ENCODE peak calls at places on chromosomes 1 and 21, in seven cellular contexts. One of them, this sample, is unnamed.

GRCh38 chr1:209805341-209805781 is 581 bp downstream of the IRF6 start:
- DNase-seq in neuronal stem cell: no peak
- DNase-seq in Panc1: no peak
- DNase-seq in mammary epithelial cell: peak; percentile 39
- DNase-seq in HepG2: no peak
- DNase-seq in GM23248: no peak
- DNase-seq in SJSA1: no peak
- DNase-seq in this sample: peak; percentile 54

GRCh38 chr1:59163268-59164092 is 133.4 kb upstream of the FGGY start:
- DNase-seq in neuronal stem cell: no peak
- DNase-seq in Panc1: no peak
- DNase-seq in mammary epithelial cell: no peak
- DNase-seq in HepG2: no peak
- DNase-seq in GM23248: peak; percentile 93
- DNase-seq in SJSA1: no peak
- DNase-seq in this sample: no peak

GRCh38 chr1:78095618-78096416 is 50.1 kb downstream of the GIPC2 start:
- DNase-seq in neuronal stem cell: no peak
- DNase-seq in Panc1: no peak
- DNase-seq in mammary epithelial cell: peak; percentile 79
- DNase-seq in HepG2: no peak
- DNase-seq in GM23248: peak; percentile 91
- DNase-seq in SJSA1: peak; percentile 51
- DNase-seq in this sample: no peak

GRCh38 chr1:15952317-15953258 is 23.3 kb downstream of the ZBTB17 start:
- DNase-seq in neuronal stem cell: no peak
- DNase-seq in Panc1: peak; percentile 52
- DNase-seq in mammary epithelial cell: peak; percentile 99
- DNase-seq in HepG2: no peak
- DNase-seq in GM23248: peak; percentile 98
- DNase-seq in SJSA1: peak; percentile 93
- DNase-seq in this sample: no peak

GRCh38 chr1:226827458-226827857 is 43.0 kb upstream of the PSEN2 start:
- DNase-seq in neuronal stem cell: no peak
- DNase-seq in Panc1: no peak
- DNase-seq in mammary epithelial cell: no peak
- DNase-seq in HepG2: no peak
- DNase-seq in GM23248: peak; percentile 68
- DNase-seq in SJSA1: no peak
- DNase-seq in this sample: no peak

GRCh38 chr1:93537924-93538323 is 90.0 kb downstream of the FNBP1L start:
- DNase-seq in neuronal stem cell: no peak
- DNase-seq in Panc1: no peak
- DNase-seq in mammary epithelial cell: no peak
- DNase-seq in HepG2: no peak
- DNase-seq in GM23248: peak; percentile 77
- DNase-seq in SJSA1: no peak
- DNase-seq in this sample: no peak

GRCh38 chr21:46544003-46544402 is 60.9 kb downstream of the S100B start:
- DNase-seq in neuronal stem cell: no peak
- DNase-seq in Panc1: no peak
- DNase-seq in mammary epithelial cell: no peak
- DNase-seq in HepG2: no peak
- DNase-seq in GM23248: no peak
- DNase-seq in SJSA1: no peak
- DNase-seq in this sample: no peak

GRCh38 chr1:226967665-226968064 is 27.6 kb downstream of the COQ8A start:
- DNase-seq in neuronal stem cell: no peak
- DNase-seq in Panc1: no peak
- DNase-seq in mammary epithelial cell: peak; percentile 45
- DNase-seq in HepG2: no peak
- DNase-seq in GM23248: peak; percentile 41
- DNase-seq in SJSA1: no peak
- DNase-seq in this sample: no peak

GRCh38 chr1:232667094-232667780 is 37.3 kb upstream of the SIPA1L2 start:
- DNase-seq in neuronal stem cell: no peak
- DNase-seq in Panc1: no peak
- DNase-seq in mammary epithelial cell: no peak
- DNase-seq in HepG2: no peak
- DNase-seq in GM23248: no peak
- DNase-seq in SJSA1: no peak
- DNase-seq in this sample: peak; percentile 42

GRCh38 chr1:22665752-22666151 is 12.7 kb downstream of the C1QB start:
- DNase-seq in neuronal stem cell: peak; percentile 47
- DNase-seq in Panc1: no peak
- DNase-seq in mammary epithelial cell: peak; percentile 5
- DNase-seq in HepG2: no peak
- DNase-seq in GM23248: peak; percentile 49
- DNase-seq in SJSA1: no peak
- DNase-seq in this sample: peak; percentile 44

GRCh38 chr1:116359060-116359830 is 13.8 kb upstream of the ATP1A1 start:
- DNase-seq in neuronal stem cell: no peak
- DNase-seq in Panc1: no peak
- DNase-seq in mammary epithelial cell: peak; percentile 27
- DNase-seq in HepG2: no peak
- DNase-seq in GM23248: peak; percentile 27
- DNase-seq in SJSA1: no peak
- DNase-seq in this sample: no peak

GRCh38 chr1:89938171-89939055 is 56.5 kb upstream of the ZNF326 start:
- DNase-seq in neuronal stem cell: no peak
- DNase-seq in Panc1: no peak
- DNase-seq in mammary epithelial cell: no peak
- DNase-seq in HepG2: peak; percentile 82
- DNase-seq in GM23248: peak; percentile 61
- DNase-seq in SJSA1: no peak
- DNase-seq in this sample: no peak

GRCh38 chr21:44374601-44375280 is 21.3 kb downstream of the TRPM2 start:
- DNase-seq in neuronal stem cell: no peak
- DNase-seq in Panc1: no peak
- DNase-seq in mammary epithelial cell: no peak
- DNase-seq in HepG2: no peak
- DNase-seq in GM23248: no peak
- DNase-seq in SJSA1: no peak
- DNase-seq in this sample: no peak

GRCh38 chr21:44370771-44371410 is 17.5 kb downstream of the TRPM2 start:
- DNase-seq in neuronal stem cell: no peak
- DNase-seq in Panc1: no peak
- DNase-seq in mammary epithelial cell: no peak
- DNase-seq in HepG2: no peak
- DNase-seq in GM23248: no peak
- DNase-seq in SJSA1: no peak
- DNase-seq in this sample: no peak

GRCh38 chr21:44371596-44371995 is 18.2 kb downstream of the TRPM2 start:
- DNase-seq in neuronal stem cell: no peak
- DNase-seq in Panc1: no peak
- DNase-seq in mammary epithelial cell: no peak
- DNase-seq in HepG2: no peak
- DNase-seq in GM23248: no peak
- DNase-seq in SJSA1: no peak
- DNase-seq in this sample: no peak

GRCh38 chr21:44370027-44370735 is 16.8 kb downstream of the TRPM2 start:
- DNase-seq in neuronal stem cell: peak; percentile 37
- DNase-seq in Panc1: no peak
- DNase-seq in mammary epithelial cell: peak; percentile 78
- DNase-seq in HepG2: peak; percentile 54
- DNase-seq in GM23248: peak; percentile 61
- DNase-seq in SJSA1: peak; percentile 60
- DNase-seq in this sample: no peak

DNA sequence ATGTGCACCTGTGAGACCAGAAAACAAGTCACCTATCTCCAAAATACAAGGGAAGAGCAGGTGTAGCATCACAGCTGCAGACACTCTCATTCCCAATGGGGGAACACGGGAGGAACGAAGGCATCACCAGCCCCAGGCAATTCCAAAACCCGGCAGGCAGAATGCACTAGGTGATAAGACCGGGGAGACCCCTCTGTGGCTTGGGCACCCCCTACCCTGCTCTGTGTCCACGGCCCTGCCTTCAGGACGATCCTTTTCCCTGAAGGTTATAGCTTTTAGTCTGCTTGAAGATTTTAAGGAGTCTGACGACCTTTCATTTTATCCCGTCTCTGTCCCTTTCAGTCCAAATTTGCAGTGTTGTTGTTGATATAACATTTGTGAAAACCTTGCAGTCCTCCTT is 19.2 kb downstream of the TRPM2 start:
- DNase-seq in neuronal stem cell: no peak
- DNase-seq in Panc1: no peak
- DNase-seq in mammary epithelial cell: no peak
- DNase-seq in HepG2: no peak
- DNase-seq in GM23248: no peak
- DNase-seq in SJSA1: no peak
- DNase-seq in this sample: no peak
- H3K27ac ChIP-seq in neuronal stem cell: no peak overlapping the region
- H3K27ac ChIP-seq in Panc1: no peak overlapping the region
- H3K27ac ChIP-seq in mammary epithelial cell: no peak overlapping the region
- H3K27ac ChIP-seq in HepG2: no peak overlapping the region
- H3K27ac ChIP-seq in GM23248: no peak overlapping the region
- H3K27ac ChIP-seq in SJSA1: no peak overlapping the region
- H3K27ac ChIP-seq in this sample: no peak overlapping the region

DNA sequence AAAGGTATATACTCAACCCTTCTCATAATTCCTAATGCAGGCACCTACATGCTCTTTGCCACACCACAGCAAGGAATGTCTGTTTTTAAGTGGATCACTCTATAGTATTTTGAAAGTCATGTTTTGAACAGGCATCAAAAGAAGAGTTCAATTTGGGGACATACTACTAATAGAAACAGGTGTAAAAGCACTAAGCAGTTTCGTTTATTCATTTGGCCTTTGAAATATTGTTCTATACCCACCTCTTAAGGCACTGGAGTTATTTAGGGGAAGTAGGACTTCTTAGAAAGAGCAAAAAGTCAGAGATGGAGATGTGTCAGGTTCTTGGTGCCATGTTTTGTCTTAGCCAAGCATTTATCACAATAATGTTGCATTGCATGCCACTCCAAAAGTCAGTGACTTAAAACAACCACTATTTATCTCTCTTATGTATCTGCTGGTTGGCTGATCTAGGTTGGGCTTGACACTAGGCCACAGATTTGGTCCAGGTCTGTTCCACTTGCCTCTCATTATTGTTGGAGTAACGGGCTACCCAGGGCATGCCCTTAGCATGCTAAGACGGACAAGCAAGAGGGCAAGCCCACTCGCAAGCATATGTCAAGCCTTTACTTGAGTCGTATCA is 107.5 kb downstream of the RGL1 start:
- DNase-seq in neuronal stem cell: no peak
- DNase-seq in Panc1: no peak
- DNase-seq in mammary epithelial cell: no peak
- DNase-seq in HepG2: no peak
- DNase-seq in GM23248: no peak
- DNase-seq in SJSA1: no peak
- DNase-seq in this sample: no peak
- H3K36me3 ChIP-seq in neuronal stem cell: peaks cover 29% of the 10 kb centered on the region
- H3K36me3 ChIP-seq in Panc1: no peaks in the 10 kb centered on the region
- H3K36me3 ChIP-seq in mammary epithelial cell: no peaks in the 10 kb centered on the region
- H3K36me3 ChIP-seq in HepG2: peaks cover 11% of the 10 kb centered on the region
- H3K36me3 ChIP-seq in GM23248: peaks cover 14% of the 10 kb centered on the region
- H3K36me3 ChIP-seq in SJSA1: peaks cover 64% of the 10 kb centered on the region
- H3K36me3 ChIP-seq in this sample: peaks cover 3% of the 10 kb centered on the region

GRCh38 chr1:203078478-203078877 is 7.3 kb downstream of the MYOG start:
- DNase-seq in neuronal stem cell: no peak
- DNase-seq in Panc1: no peak
- DNase-seq in mammary epithelial cell: no peak
- DNase-seq in HepG2: no peak
- DNase-seq in GM23248: no peak
- DNase-seq in SJSA1: no peak
- DNase-seq in this sample: no peak

GRCh38 chr1:203082571-203083462 is 3.0 kb downstream of the MYOG start:
- DNase-seq in neuronal stem cell: no peak
- DNase-seq in Panc1: no peak
- DNase-seq in mammary epithelial cell: no peak
- DNase-seq in HepG2: no peak
- DNase-seq in GM23248: no peak
- DNase-seq in SJSA1: peak; percentile 25
- DNase-seq in this sample: no peak

GRCh38 chr1:203077956-203078355 is 7.9 kb downstream of the MYOG start:
- DNase-seq in neuronal stem cell: no peak
- DNase-seq in Panc1: no peak
- DNase-seq in mammary epithelial cell: no peak
- DNase-seq in HepG2: no peak
- DNase-seq in GM23248: no peak
- DNase-seq in SJSA1: no peak
- DNase-seq in this sample: no peak

GRCh38 chr1:203081465-203082355 is 4.1 kb downstream of the MYOG start:
- DNase-seq in neuronal stem cell: no peak
- DNase-seq in Panc1: no peak
- DNase-seq in mammary epithelial cell: no peak
- DNase-seq in HepG2: no peak
- DNase-seq in GM23248: no peak
- DNase-seq in SJSA1: peak; percentile 27
- DNase-seq in this sample: no peak

GRCh38 chr1:203080456-203080855 is 5.4 kb downstream of the MYOG start:
- DNase-seq in neuronal stem cell: no peak
- DNase-seq in Panc1: no peak
- DNase-seq in mammary epithelial cell: no peak
- DNase-seq in HepG2: no peak
- DNase-seq in GM23248: no peak
- DNase-seq in SJSA1: no peak
- DNase-seq in this sample: no peak
- H3K27ac ChIP-seq in neuronal stem cell: no peak overlapping the region
- H3K27ac ChIP-seq in Panc1: no peak overlapping the region
- H3K27ac ChIP-seq in mammary epithelial cell: no peak overlapping the region
- H3K27ac ChIP-seq in HepG2: no peak overlapping the region
- H3K27ac ChIP-seq in GM23248: no peak overlapping the region
- H3K27ac ChIP-seq in SJSA1: no peak overlapping the region
- H3K27ac ChIP-seq in this sample: no peak overlapping the region

GRCh38 chr21:14972678-14973077 is 92.1 kb downstream of the NRIP1 start:
- DNase-seq in neuronal stem cell: no peak
- DNase-seq in Panc1: no peak
- DNase-seq in mammary epithelial cell: no peak
- DNase-seq in HepG2: no peak
- DNase-seq in GM23248: no peak
- DNase-seq in SJSA1: no peak
- DNase-seq in this sample: no peak

GRCh38 chr21:14962217-14962616 is 102.6 kb downstream of the NRIP1 start:
- DNase-seq in neuronal stem cell: no peak
- DNase-seq in Panc1: no peak
- DNase-seq in mammary epithelial cell: no peak
- DNase-seq in HepG2: no peak
- DNase-seq in GM23248: no peak
- DNase-seq in SJSA1: no peak
- DNase-seq in this sample: no peak

GRCh38 chr21:14968821-14969220 is 96.0 kb downstream of the NRIP1 start:
- DNase-seq in neuronal stem cell: no peak
- DNase-seq in Panc1: no peak
- DNase-seq in mammary epithelial cell: no peak
- DNase-seq in HepG2: no peak
- DNase-seq in GM23248: peak; percentile 61
- DNase-seq in SJSA1: no peak
- DNase-seq in this sample: no peak

GRCh38 chr21:14964658-14965057 is 100.1 kb downstream of the NRIP1 start:
- DNase-seq in neuronal stem cell: no peak
- DNase-seq in Panc1: no peak
- DNase-seq in mammary epithelial cell: no peak
- DNase-seq in HepG2: no peak
- DNase-seq in GM23248: no peak
- DNase-seq in SJSA1: no peak
- DNase-seq in this sample: no peak

DNA sequence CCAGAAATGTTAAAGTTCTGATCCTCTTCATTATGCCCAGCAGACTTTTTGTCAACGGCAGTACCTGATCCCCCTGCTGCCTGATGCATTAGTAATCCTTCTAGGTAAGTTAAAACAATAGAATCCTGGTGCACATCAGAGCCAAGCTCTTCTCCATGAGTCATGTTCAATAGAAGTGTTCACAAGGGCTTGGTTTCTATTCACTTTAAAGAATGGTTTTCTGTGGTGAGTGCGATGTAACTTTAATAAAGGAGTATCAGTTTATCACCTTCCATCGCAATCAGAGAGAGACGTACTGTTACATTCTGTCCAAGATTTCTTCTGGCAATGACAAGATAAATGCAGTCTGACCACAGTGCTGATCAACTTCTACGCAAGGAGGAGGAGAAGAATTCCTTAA is 96.8 kb downstream of the NRIP1 start:
- DNase-seq in neuronal stem cell: no peak
- DNase-seq in Panc1: no peak
- DNase-seq in mammary epithelial cell: peak; percentile 82
- DNase-seq in HepG2: no peak
- DNase-seq in GM23248: no peak
- DNase-seq in SJSA1: no peak
- DNase-seq in this sample: no peak
- H3K36me3 ChIP-seq in neuronal stem cell: peaks cover 27% of the 10 kb centered on the region
- H3K36me3 ChIP-seq in Panc1: no peaks in the 10 kb centered on the region
- H3K36me3 ChIP-seq in mammary epithelial cell: peaks cover 20% of the 10 kb centered on the region
- H3K36me3 ChIP-seq in HepG2: peaks cover 27% of the 10 kb centered on the region
- H3K36me3 ChIP-seq in GM23248: peaks cover 46% of the 10 kb centered on the region
- H3K36me3 ChIP-seq in SJSA1: peaks cover 42% of the 10 kb centered on the region
- H3K36me3 ChIP-seq in this sample: peaks cover 13% of the 10 kb centered on the region

This sample was measured in small intestine.